ENCODE peak calls at places on chromosomes 6 and 20, in five cellular contexts. F is stimulated activated naive CD8-positive, alpha-beta T cell treated with anti-CD3 and anti-CD28 coated beads, Interleukin-15, amount 100 ng/mL, for 72 hours; B is nucleus accumbens; O is activated CD4-positive, alpha-beta T cell treated with anti-CD3 and anti-CD28 coated beads, Interleukin-2, amount 50 U/mL, for 48 hours; J is lung microvascular endothelial cell. L is an unnamed sample.

GRCh38 chr6:39209360-39209811 is 19.9 kb downstream of the KCNK5 start:
- DNase-seq in O (no peak), B (no peak), F (no peak), J (no peak), L (no peak)

GRCh38 chr20:56428881-56429280 is 16.8 kb downstream of the CASS4 start:
- DNase-seq in B (no peak), J (no peak), O (no peak), F (no peak), L (no peak)

GRCh38 chr20:31642837-31643236 is 5.1 kb downstream of the COX4I2 start:
- DNase-seq in B (no peak), J (no peak), O (no peak), F (no peak), L (no peak)

GRCh38 chr6:136087986-136088385 is 162.1 kb downstream of the MTFR2 start:
- DNase-seq in F (no peak), J (no peak), B (no peak), O (no peak), L (no peak)

GRCh38 chr6:37994238-37994637 is 174.7 kb downstream of the ZFAND3 start:
- DNase-seq in F (no peak), O (no peak), J (no peak), B (no peak), L (no peak)

GRCh38 chr6:52610745-52611355 is 34.0 kb upstream of the TRAM2 start:
- DNase-seq in B (no peak), J (no peak), F (no peak), O (no peak), L (no peak)

GRCh38 chr20:62989201-62989601 is 17.6 kb downstream of the BHLHE23 start:
- DNase-seq in J (no peak), O (no peak), B (no peak), F (no peak), L (no peak)

GRCh38 chr6:111540971-111541719 is 58.1 kb upstream of the REV3L start:
- DNase-seq in F (no peak), B (no peak), O (no peak), J (peak), L (no peak)

L was measured in activated T-helper 1 cell treated with anti-CD3 and anti-CD28 coated beads, Interleukin-12 subunit alpha, Interleukin-12 subunit beta, Interleukin-2, Interleukin-4 antibody, amounts not matched to agents 30 ng/mL and 10 ng/mL and 1 ng/mL, durations not matched to agents 14 hours and 24 hours and 36 hours.